ENCODE peak calls at places on chromosomes 1 and 21, in seven cellular contexts. H, R, N, K, I, W and G are unnamed samples.

GRCh38 chr1:25550683-25551310 is 7.4 kb downstream of the LDLRAP1 start:
- DNase-seq in R (no peak), H (no peak), W (no peak), I (no peak), K (peak; percentile 42), N (peak; percentile 41), G (no peak)

GRCh38 chr1:11806307-11806936 is 431 bp downstream of the CLCN6 start:
- DNase-seq in I (no peak), H (no peak), K (no peak), N (no peak), W (peak; percentile 36), R (no peak), G (peak; percentile 30)

GRCh38 chr21:35147439-35147838 is 98.3 kb upstream of the RUNX1 start:
- DNase-seq in I (no peak), R (no peak), K (no peak), N (no peak), W (peak; percentile 15), H (no peak), G (peak; percentile 95)

GRCh38 chr21:42028754-42029385 is 18.7 kb upstream of the ZBTB21 start:
- DNase-seq in W (no peak), R (no peak), N (no peak), I (no peak), H (no peak), K (no peak), G (no peak)

GRCh38 chr1:41329662-41330587 is 31.3 kb upstream of the FOXO6 start:
- DNase-seq in R (peak; percentile 16), I (no peak), W (no peak), H (no peak), N (no peak), K (no peak), G (no peak)

GRCh38 chr21:39189857-39190604 is 6.8 kb upstream of the PSMG1 start:
- DNase-seq in W (no peak), R (no peak), K (peak; percentile 22), N (no peak), H (no peak), I (no peak), G (peak; percentile 22)

GRCh38 chr21:35265170-35265877 is 216.2 kb upstream of the RUNX1 start:
- DNase-seq in W (no peak), I (no peak), N (no peak), H (no peak), R (no peak), K (peak; percentile 61), G (peak; percentile 80)

GRCh38 chr21:25501996-25502665 is 105.2 kb downstream of the MRPL39 start:
- DNase-seq in K (no peak), H (no peak), I (no peak), N (no peak), R (no peak), W (no peak), G (peak; percentile 24)

GRCh38 chr1:30111431-30111830 is 612.0 kb downstream of the MATN1 start:
- DNase-seq in R (peak; percentile 69), N (peak; percentile 56), K (peak; percentile 56), H (peak; percentile 44), W (peak; percentile 68), I (peak; percentile 65), G (peak; percentile 13)

GRCh38 chr1:144101397-144102050 is 129.7 kb upstream of the FAM72C start:
- DNase-seq in R (peak; percentile 73), I (peak; percentile 36), N (peak; percentile 16), H (peak; percentile 40), K (no peak), W (no peak), G (peak; percentile 14)

GRCh38 chr1:244365821-244366220 is 85.9 kb downstream of the ADSS2 start:
- DNase-seq in I (no peak), R (no peak), W (no peak), N (no peak), H (no peak), K (peak; percentile 26), G (no peak)

GRCh38 chr1:55689800-55690199 is 474.6 kb upstream of the USP24 start:
- DNase-seq in W (no peak), R (no peak), K (no peak), I (no peak), N (no peak), H (no peak), G (no peak)

GRCh38 chr1:30610917-30611316 is 112.5 kb downstream of the MATN1 start:
- DNase-seq in W (no peak), K (no peak), N (no peak), H (no peak), I (no peak), R (no peak), G (no peak)

DNA sequence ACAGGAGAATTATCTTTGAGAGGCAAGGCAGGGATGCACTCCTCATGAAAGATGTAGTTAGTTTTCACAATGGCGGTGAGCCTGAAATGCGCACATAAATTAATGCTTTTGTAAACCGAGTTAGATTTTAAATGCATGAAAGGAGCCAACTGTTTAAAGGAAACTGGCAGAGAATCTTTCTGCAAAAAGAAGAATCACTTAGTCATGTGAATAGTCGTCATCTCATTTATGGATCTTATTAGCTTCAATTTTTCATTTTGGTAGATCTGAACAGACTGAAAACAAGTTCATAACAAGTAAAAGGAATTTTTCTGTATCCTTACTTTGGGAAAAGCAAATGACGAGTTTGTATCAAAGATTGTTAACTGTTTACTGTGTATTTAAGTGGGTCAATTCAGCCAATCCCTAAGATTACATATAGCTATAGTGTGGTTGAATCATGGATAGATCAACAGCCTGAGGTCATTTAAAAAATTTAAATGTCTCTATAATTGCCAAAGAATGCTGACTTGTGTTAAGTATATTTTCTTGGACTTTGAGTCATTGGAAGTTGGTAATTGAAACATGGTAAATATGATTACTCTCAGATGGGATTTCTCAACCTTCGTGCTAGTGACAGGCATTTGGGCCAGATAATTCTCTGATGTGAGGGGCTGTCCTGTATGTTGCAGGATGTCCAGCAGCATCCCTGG is 226.5 kb upstream of the KAZN start:
- DNase-seq in H (no peak), I (no peak), R (no peak), N (no peak), K (peak; percentile 6), W (no peak), G (peak; percentile 75)
- H3K27me3 ChIP-seq in H (peaks cover 16% of the 10 kb centered on the region), I (no peaks in the 10 kb centered on the region), R (no peaks in the 10 kb centered on the region), N (no peaks in the 10 kb centered on the region), K (no peaks in the 10 kb centered on the region), W (no peaks in the 10 kb centered on the region), G (no peaks in the 10 kb centered on the region)

DNA sequence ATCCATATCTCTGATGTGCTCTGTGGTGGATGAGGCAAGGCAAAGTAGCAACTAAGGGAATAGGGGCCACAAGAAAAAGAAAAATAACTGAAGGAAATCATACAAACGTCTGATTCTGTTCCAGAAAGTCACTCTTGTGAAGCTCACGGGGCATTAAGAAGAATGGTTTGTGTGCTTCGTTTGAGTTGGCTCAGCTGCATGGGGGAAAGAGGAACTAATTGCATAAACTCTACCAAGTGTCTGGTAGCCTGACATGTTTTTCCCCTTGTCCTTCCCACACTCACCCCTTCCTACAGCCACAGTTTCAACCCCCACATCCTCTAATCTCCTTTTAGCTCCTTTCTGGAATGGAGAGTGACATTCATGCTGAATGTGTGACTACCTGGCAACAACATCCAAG is 439.8 kb downstream of the TTLL7 start:
- DNase-seq in W (no peak), R (no peak), K (no peak), I (no peak), N (no peak), H (no peak), G (no peak)
- H3K27ac ChIP-seq in W (no peak overlapping the region), R (no peak overlapping the region), K (no peak overlapping the region), I (no peak overlapping the region), N (no peak overlapping the region), H (no peak overlapping the region), G (no peak overlapping the region)

GRCh38 chr1:156420209-156421061 is 51.4 kb downstream of the RHBG start:
- DNase-seq in W (peak; percentile 49), H (no peak), I (no peak), R (no peak), K (no peak), N (peak; percentile 26), G (no peak)

GRCh38 chr1:156423422-156424352 is 54.7 kb downstream of the RHBG start:
- DNase-seq in I (no peak), R (no peak), N (no peak), K (no peak), H (no peak), W (peak; percentile 46), G (no peak)

GRCh38 chr1:156421062-156421938 is 52.3 kb downstream of the RHBG start:
- DNase-seq in I (peak; percentile 70), R (peak; percentile 83), K (peak; percentile 46), N (peak; percentile 85), H (peak; percentile 75), W (peak; percentile 97), G (no peak)

GRCh38 chr1:156421939-156422601 is 53.1 kb downstream of the RHBG start:
- DNase-seq in H (no peak), N (no peak), K (no peak), W (peak; percentile 89), I (no peak), R (no peak), G (no peak)

DNA sequence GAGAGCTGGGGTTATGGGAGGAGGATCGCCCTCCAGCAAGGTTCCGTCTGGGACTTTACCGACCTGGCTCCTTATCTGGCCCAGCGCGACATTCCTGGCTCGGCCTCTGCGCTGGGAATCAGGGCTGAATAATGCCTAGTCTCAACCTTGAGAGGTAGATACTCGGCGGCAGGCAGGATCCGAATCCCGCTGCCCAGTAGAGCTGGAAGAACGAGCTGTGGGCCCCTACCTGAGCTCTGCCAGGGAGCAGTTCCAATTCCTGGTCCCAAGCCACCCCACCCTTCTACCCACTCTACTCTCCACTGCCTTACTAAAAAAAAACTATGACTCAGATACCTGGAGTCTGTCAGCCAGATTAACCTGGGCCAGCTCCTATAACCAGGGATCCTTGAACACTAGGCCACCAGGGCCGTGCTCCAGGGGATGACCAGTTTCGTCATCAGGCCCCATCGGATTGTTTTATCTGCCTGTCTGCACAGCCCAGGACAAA is 53.6 kb downstream of the RHBG start:
- DNase-seq in W (peak; percentile 90), K (no peak), R (no peak), I (no peak), H (no peak), N (peak; percentile 43), G (no peak)
- H3K27me3 ChIP-seq in W (no peaks in the 10 kb centered on the region), K (peaks cover 81% of the 10 kb centered on the region), R (peaks cover 82% of the 10 kb centered on the region), I (peaks cover 13% of the 10 kb centered on the region), H (peaks cover 100% of the 10 kb centered on the region), N (no peaks in the 10 kb centered on the region), G (peaks cover 100% of the 10 kb centered on the region)

GRCh38 chr1:230066466-230067404 is at the start of gene GALNT2:
- DNase-seq in I (peak; percentile 91), H (peak; percentile 91), K (peak; percentile 78), N (peak; percentile 94), W (peak; percentile 95), R (peak; percentile 96), G (no peak)
- H3K27ac ChIP-seq in I (peak within 1 kb of the TSS; percentile 94), H (peak within 1 kb of the TSS; percentile 86), K (peak within 1 kb of the TSS; percentile 84), N (peak within 1 kb of the TSS; percentile 89), W (peak within 1 kb of the TSS; percentile 90), R (peak within 1 kb of the TSS; percentile 74), G (peak within 1 kb of the TSS; percentile 85)

GRCh38 chr1:18200136-18200717 is 92.6 kb downstream of the IGSF21 start:
- DNase-seq in K (no peak), N (no peak), R (no peak), I (no peak), W (peak; percentile 58), H (no peak), G (no peak)
- H3K27me3 ChIP-seq in K (no peaks in the 10 kb centered on the region), N (no peaks in the 10 kb centered on the region), R (peaks cover 61% of the 10 kb centered on the region), I (no peaks in the 10 kb centered on the region), W (no peaks in the 10 kb centered on the region), H (peaks cover 94% of the 10 kb centered on the region), G (peaks cover 15% of the 10 kb centered on the region)